ENCODE peak calls at places on chromosomes 1 and 21, in eight cellular contexts. A is dorsolateral prefrontal cortex; X is BJ; M is Calu3; T is CD8-positive, alpha-beta T cell; E is colonic mucosa; Z is neural progenitor cell; Q is neural crest cell. P is an unnamed sample.

GRCh38 chr1:89545264-89546038 is 20.8 kb downstream of the LRRC8B start:
- DNase-seq in A (no peak), X (no peak), M (no peak), T (no peak), E (no peak), Z (no peak), Q (no peak), P (peak)

GRCh38 chr1:201220388-201220715 is 29.7 kb downstream of the IGFN1 start:
- DNase-seq in A (no peak), X (no peak), M (no peak), T (no peak), E (no peak), Z (no peak), Q (no peak), P (no peak)

GRCh38 chr1:42684139-42684538 is 1.9 kb downstream of the YBX1 start:
- DNase-seq in A (no peak), X (no peak), M (peak), T (no peak), E (peak), Z (peak), Q (peak), P (no peak)

GRCh38 chr21:38269567-38269917 is 12.8 kb downstream of the KCNJ15 start:
- DNase-seq in A (no peak), X (no peak), M (no peak), T (no peak), E (no peak), Z (peak), Q (no peak), P (no peak)

GRCh38 chr21:16073571-16073970 is 343.8 kb downstream of the USP25 start:
- DNase-seq in A (no peak), X (no peak), M (no peak), T (no peak), E (no peak), Z (no peak), Q (no peak), P (no peak)

GRCh38 chr1:231382426-231382825 is 39.7 kb downstream of the EGLN1 start:
- DNase-seq in A (no peak), X (no peak), M (no peak), T (no peak), E (no peak), Z (no peak), Q (no peak), P (no peak)

GRCh38 chr1:46394108-46394871 is at the start of gene FAAH:
- DNase-seq in A (peak), X (no peak), M (peak), T (peak), E (peak), Z (peak), Q (peak), P (peak)

GRCh38 chr1:21569820-21570527 is 60.8 kb downstream of the ALPL start:
- DNase-seq in A (no peak), X (no peak), M (no peak), T (no peak), E (no peak), Z (no peak), Q (no peak), P (no peak)

GRCh38 chr1:36352141-36352909 is 28.9 kb upstream of the EVA1B start:
- DNase-seq in A (no peak), X (no peak), M (peak), T (no peak), E (no peak), Z (no peak), Q (no peak), P (peak)

GRCh38 chr1:183885142-183885735 is 80.3 kb downstream of the RGL1 start:
- DNase-seq in A (no peak), X (no peak), M (no peak), T (no peak), E (no peak), Z (no peak), Q (no peak), P (no peak)

GRCh38 chr1:211734359-211734758 is 58.9 kb upstream of the NEK2 start:
- DNase-seq in A (no peak), X (no peak), M (no peak), T (no peak), E (no peak), Z (no peak), Q (no peak), P (no peak)

GRCh38 chr1:3741566-3742438 is 10.4 kb upstream of the CCDC27 start:
- DNase-seq in A (no peak), X (no peak), M (no peak), T (no peak), E (no peak), Z (no peak), Q (no peak), P (no peak)

GRCh38 chr1:53580739-53581475 is 121.7 kb downstream of the DMRTB1 start:
- DNase-seq in A (peak), X (no peak), M (no peak), T (no peak), E (no peak), Z (no peak), Q (no peak), P (no peak)

GRCh38 chr1:147912553-147912952 is 10.0 kb downstream of the GJA8 start:
- DNase-seq in A (no peak), X (no peak), M (no peak), T (no peak), E (no peak), Z (no peak), Q (no peak), P (no peak)
- TF ChIP-seq CTCF in A (no peak), X (no peak), M (no peak), T (no peak), E (no peak), Z (no peak), Q (no peak), P (no peak)

GRCh38 chr21:44267655-44268142 is 6.0 kb upstream of the DNMT3L start:
- DNase-seq in A (no peak), X (no peak), M (no peak), T (peak), E (no peak), Z (peak), Q (no peak), P (no peak)
- TF ChIP-seq CTCF in A (peak), X (peak), M (no peak), T (peak), E (no peak), Z (peak), Q (no peak), P (no peak)

DNA sequence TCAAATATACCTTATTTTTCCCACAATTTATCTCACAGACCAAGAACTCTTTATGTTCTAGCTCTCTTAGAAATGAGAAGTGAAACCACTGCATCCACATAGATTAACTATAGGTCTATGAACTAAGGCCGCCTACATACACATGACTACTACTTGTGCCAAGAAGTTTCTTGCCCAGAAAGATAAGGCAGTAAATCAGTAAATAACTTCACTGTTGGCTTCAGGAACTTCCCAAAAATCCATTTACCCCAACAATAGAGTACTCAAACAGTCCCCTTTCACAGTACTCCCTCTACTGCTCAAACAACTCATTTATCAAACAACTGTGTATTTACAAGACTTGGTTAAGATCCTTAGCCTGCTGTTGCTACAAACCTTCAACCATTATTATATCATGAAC is 96.5 kb downstream of the NME7 start:
- DNase-seq in A (no peak), X (no peak), M (no peak), T (no peak), E (no peak), Z (peak), Q (no peak), P (peak)
- TF ChIP-seq CTCF in A (no peak), X (no peak), M (peak), T (no peak), E (no peak), Z (no peak), Q (no peak), P (peak)

GRCh38 chr1:198699167-198700015 is 60.6 kb downstream of the PTPRC start:
- DNase-seq in A (peak), X (no peak), M (peak), T (peak), E (peak), Z (peak), Q (peak), P (peak)
- TF ChIP-seq CTCF in A (peak), X (peak), M (peak), T (peak), E (peak), Z (peak), Q (peak), P (peak)

GRCh38 chr1:6447818-6448748 is 17.9 kb downstream of the TNFRSF25 start:
- DNase-seq in A (no peak), X (no peak), M (peak), T (peak), E (peak), Z (peak), Q (no peak), P (no peak)
- TF ChIP-seq CTCF in A (no peak), X (no peak), M (peak), T (peak), E (no peak), Z (peak), Q (peak), P (no peak)

GRCh38 chr1:156337052-156337887 is 822 bp downstream of the CCT3 start:
- DNase-seq in A (no peak), X (no peak), M (no peak), T (peak), E (peak), Z (no peak), Q (no peak), P (no peak)

GRCh38 chr1:156338180-156338973 is at the start of the genes CCT3 and TSACC:
- DNase-seq in A (peak), X (peak), M (peak), T (peak), E (peak), Z (peak), Q (peak), P (peak)

GRCh38 chr1:156337888-156338179 is 258 bp downstream of the CCT3 start:
- DNase-seq in A (no peak), X (no peak), M (no peak), T (no peak), E (no peak), Z (no peak), Q (no peak), P (no peak)

GRCh38 chr1:156336242-156336641 is 1.9 kb downstream of the CCT3 start:
- DNase-seq in A (no peak), X (no peak), M (peak), T (no peak), E (no peak), Z (peak), Q (no peak), P (no peak)
- TF ChIP-seq CTCF in A (no peak), X (peak), M (no peak), T (no peak), E (no peak), Z (peak), Q (peak), P (peak)

GRCh38 chr1:102790997-102791396 is 317.3 kb downstream of the COL11A1 start:
- DNase-seq in A (no peak), X (no peak), M (no peak), T (no peak), E (no peak), Z (no peak), Q (no peak), P (peak)
- TF ChIP-seq CTCF in A (peak), X (peak), M (no peak), T (no peak), E (no peak), Z (peak), Q (peak), P (peak)

GRCh38 chr1:153733970-153734369 is 6.1 kb downstream of the INTS3 start:
- DNase-seq in A (no peak), X (no peak), M (no peak), T (no peak), E (no peak), Z (no peak), Q (no peak), P (no peak)
- TF ChIP-seq CTCF in A (no peak), X (no peak), M (no peak), T (no peak), E (no peak), Z (no peak), Q (no peak), P (no peak)

GRCh38 chr1:222105861-222106260 is 364.0 kb upstream of the DUSP10 start:
- DNase-seq in A (no peak), X (no peak), M (no peak), T (no peak), E (no peak), Z (no peak), Q (no peak), P (no peak)
- TF ChIP-seq CTCF in A (no peak), X (no peak), M (no peak), T (no peak), E (no peak), Z (no peak), Q (no peak), P (no peak)

P was measured in fibroblast of pulmonary artery.